ENCODE peak calls at places on chromosomes 3 and 15, in seven cellular contexts. One of them, this sample, is unnamed.

GRCh38 chr3:112765531-112765930 is 81.1 kb downstream of the CD200R1L start:
- DNase-seq in natural killer cell: no peak
- DNase-seq in NCI-H1436 treated with DMSO at 0.1 percent for 48 hours: no peak
- DNase-seq in cardiac muscle cell: no peak
- DNase-seq in NCI-H748 treated with DMSO at 0.1 percent for 48 hours: no peak
- DNase-seq in T1000: no peak
- DNase-seq in GM12865: no peak
- DNase-seq in this sample: no peak

GRCh38 chr3:119933197-119933596 is 151.3 kb downstream of the NR1I2 start:
- DNase-seq in cardiac muscle cell: no peak
- DNase-seq in T1000: no peak
- DNase-seq in NCI-H1436 treated with DMSO at 0.1 percent for 48 hours: no peak
- DNase-seq in natural killer cell: no peak
- DNase-seq in NCI-H748 treated with DMSO at 0.1 percent for 48 hours: no peak
- DNase-seq in GM12865: no peak
- DNase-seq in this sample: no peak

GRCh38 chr3:82058809-82059208 is 297.4 kb upstream of the GBE1 start:
- DNase-seq in cardiac muscle cell: no peak
- DNase-seq in natural killer cell: no peak
- DNase-seq in NCI-H1436 treated with DMSO at 0.1 percent for 48 hours: no peak
- DNase-seq in T1000: no peak
- DNase-seq in NCI-H748 treated with DMSO at 0.1 percent for 48 hours: no peak
- DNase-seq in GM12865: peak
- DNase-seq in this sample: no peak

GRCh38 chr3:67692621-67693020 is 38.2 kb upstream of the SUCLG2 start:
- DNase-seq in natural killer cell: no peak
- DNase-seq in NCI-H1436 treated with DMSO at 0.1 percent for 48 hours: no peak
- DNase-seq in GM12865: no peak
- DNase-seq in NCI-H748 treated with DMSO at 0.1 percent for 48 hours: no peak
- DNase-seq in T1000: no peak
- DNase-seq in cardiac muscle cell: peak
- DNase-seq in this sample: no peak

GRCh38 chr15:64333516-64333915 is 22.5 kb downstream of the CSNK1G1 start:
- DNase-seq in cardiac muscle cell: no peak
- DNase-seq in natural killer cell: no peak
- DNase-seq in GM12865: peak
- DNase-seq in NCI-H748 treated with DMSO at 0.1 percent for 48 hours: no peak
- DNase-seq in NCI-H1436 treated with DMSO at 0.1 percent for 48 hours: no peak
- DNase-seq in T1000: no peak
- DNase-seq in this sample: no peak

GRCh38 chr3:12363397-12364195 is 74.7 kb downstream of the PPARG start:
- DNase-seq in GM12865: no peak
- DNase-seq in NCI-H748 treated with DMSO at 0.1 percent for 48 hours: no peak
- DNase-seq in cardiac muscle cell: no peak
- DNase-seq in NCI-H1436 treated with DMSO at 0.1 percent for 48 hours: no peak
- DNase-seq in T1000: no peak
- DNase-seq in natural killer cell: no peak
- DNase-seq in this sample: no peak

GRCh38 chr3:153215497-153215896 is 53.5 kb downstream of the RAP2B start:
- DNase-seq in cardiac muscle cell: no peak
- DNase-seq in T1000: no peak
- DNase-seq in NCI-H1436 treated with DMSO at 0.1 percent for 48 hours: no peak
- DNase-seq in NCI-H748 treated with DMSO at 0.1 percent for 48 hours: no peak
- DNase-seq in natural killer cell: no peak
- DNase-seq in GM12865: no peak
- DNase-seq in this sample: no peak

GRCh38 chr15:74655424-74655823 is 39.8 kb downstream of the CLK3 start:
- DNase-seq in cardiac muscle cell: no peak
- DNase-seq in GM12865: peak
- DNase-seq in NCI-H748 treated with DMSO at 0.1 percent for 48 hours: no peak
- DNase-seq in T1000: no peak
- DNase-seq in NCI-H1436 treated with DMSO at 0.1 percent for 48 hours: peak
- DNase-seq in natural killer cell: no peak
- DNase-seq in this sample: no peak

GRCh38 chr3:150770662-150771061 is 7.7 kb upstream of the SIAH2 start:
- DNase-seq in cardiac muscle cell: no peak
- DNase-seq in T1000: no peak
- DNase-seq in NCI-H1436 treated with DMSO at 0.1 percent for 48 hours: no peak
- DNase-seq in natural killer cell: no peak
- DNase-seq in NCI-H748 treated with DMSO at 0.1 percent for 48 hours: no peak
- DNase-seq in GM12865: no peak
- DNase-seq in this sample: no peak